ENCODE peak calls at places on chromosome 18, in six cellular contexts. One of them, this sample, is unnamed.

GRCh38 chr18:43705850-43706249 is 428.6 kb upstream of the SYT4 start:
- DNase-seq in AG10803: no peak
- DNase-seq in endothelial cell: no peak
- DNase-seq in prostate gland: no peak
- DNase-seq in H1: no peak
- DNase-seq in Peyer's patch: no peak
- DNase-seq in this sample: no peak

GRCh38 chr18:10245517-10246175 is 208.8 kb upstream of the APCDD1 start:
- DNase-seq in AG10803: no peak
- DNase-seq in Peyer's patch: no peak
- DNase-seq in prostate gland: no peak
- DNase-seq in H1: no peak
- DNase-seq in endothelial cell: no peak
- DNase-seq in this sample: no peak

GRCh38 chr18:74073957-74074356 is 73.7 kb downstream of the FBXO15 start:
- DNase-seq in AG10803: no peak
- DNase-seq in endothelial cell: no peak
- DNase-seq in prostate gland: no peak
- DNase-seq in H1: no peak
- DNase-seq in Peyer's patch: no peak
- DNase-seq in this sample: no peak

GRCh38 chr18:70235478-70235877 is 30.0 kb upstream of the RTTN start:
- DNase-seq in prostate gland: no peak
- DNase-seq in Peyer's patch: no peak
- DNase-seq in H1: no peak
- DNase-seq in AG10803: no peak
- DNase-seq in endothelial cell: no peak
- DNase-seq in this sample: no peak

GRCh38 chr18:69839989-69840388 is 107.7 kb downstream of the CD226 start:
- DNase-seq in H1: no peak
- DNase-seq in endothelial cell: no peak
- DNase-seq in AG10803: no peak
- DNase-seq in Peyer's patch: no peak
- DNase-seq in prostate gland: no peak
- DNase-seq in this sample: no peak

GRCh38 chr18:2657043-2657512 is 1.6 kb downstream of the SMCHD1 start:
- DNase-seq in H1: no peak
- DNase-seq in endothelial cell: no peak
- DNase-seq in prostate gland: no peak
- DNase-seq in AG10803: no peak
- DNase-seq in Peyer's patch: no peak
- DNase-seq in this sample: no peak

GRCh38 chr18:48940854-48941531 is 9.8 kb downstream of the SMAD7 start:
- DNase-seq in prostate gland: no peak
- DNase-seq in Peyer's patch: peak
- DNase-seq in H1: no peak
- DNase-seq in endothelial cell: peak
- DNase-seq in AG10803: no peak
- DNase-seq in this sample: no peak

GRCh38 chr18:73880387-73880786 is 267.2 kb downstream of the FBXO15 start:
- DNase-seq in prostate gland: no peak
- DNase-seq in AG10803: no peak
- DNase-seq in Peyer's patch: no peak
- DNase-seq in H1: no peak
- DNase-seq in endothelial cell: no peak
- DNase-seq in this sample: no peak

GRCh38 chr18:57198025-57198424 is 51.1 kb downstream of the BOD1L2 start:
- DNase-seq in prostate gland: no peak
- DNase-seq in H1: no peak
- DNase-seq in Peyer's patch: no peak
- DNase-seq in AG10803: no peak
- DNase-seq in endothelial cell: no peak
- DNase-seq in this sample: no peak

GRCh38 chr18:79584491-79585394 is 94.9 kb upstream of the CTDP1 start:
- DNase-seq in Peyer's patch: peak
- DNase-seq in endothelial cell: no peak
- DNase-seq in AG10803: no peak
- DNase-seq in H1: no peak
- DNase-seq in prostate gland: no peak
- DNase-seq in this sample: no peak

GRCh38 chr18:8858888-8859511 is 153.6 kb downstream of the MTCL1 start:
- DNase-seq in AG10803: peak
- DNase-seq in H1: no peak
- DNase-seq in prostate gland: no peak
- DNase-seq in endothelial cell: no peak
- DNase-seq in Peyer's patch: no peak
- DNase-seq in this sample: no peak

GRCh38 chr18:55351220-55351619 is 236.8 kb downstream of the TCF4 start:
- DNase-seq in prostate gland: no peak
- DNase-seq in Peyer's patch: no peak
- DNase-seq in endothelial cell: no peak
- DNase-seq in AG10803: peak
- DNase-seq in H1: no peak
- DNase-seq in this sample: no peak

GRCh38 chr18:24009651-24010333 is 4.8 kb upstream of the TTC39C start:
- DNase-seq in H1: no peak
- DNase-seq in Peyer's patch: peak
- DNase-seq in endothelial cell: no peak
- DNase-seq in prostate gland: no peak
- DNase-seq in AG10803: no peak
- DNase-seq in this sample: no peak

GRCh38 chr18:24790347-24790746 is 329.9 kb downstream of the HRH4 start:
- DNase-seq in AG10803: no peak
- DNase-seq in Peyer's patch: no peak
- DNase-seq in prostate gland: no peak
- DNase-seq in endothelial cell: no peak
- DNase-seq in H1: no peak
- DNase-seq in this sample: no peak

GRCh38 chr18:47574966-47575365 is 323.5 kb upstream of the SKOR2 start:
- DNase-seq in H1: no peak
- DNase-seq in endothelial cell: no peak
- DNase-seq in Peyer's patch: no peak
- DNase-seq in prostate gland: no peak
- DNase-seq in AG10803: no peak
- DNase-seq in this sample: no peak

GRCh38 chr18:79471048-79471447 is 75.3 kb downstream of the NFATC1 start:
- DNase-seq in Peyer's patch: no peak
- DNase-seq in AG10803: no peak
- DNase-seq in H1: no peak
- DNase-seq in endothelial cell: no peak
- DNase-seq in prostate gland: peak
- DNase-seq in this sample: peak

GRCh38 chr18:55069497-55069896 is 110.2 kb upstream of the CCDC68 start:
- DNase-seq in endothelial cell: no peak
- DNase-seq in AG10803: no peak
- DNase-seq in prostate gland: no peak
- DNase-seq in H1: no peak
- DNase-seq in Peyer's patch: no peak
- DNase-seq in this sample: no peak

GRCh38 chr18:28115149-28115550 is 61.8 kb downstream of the CDH2 start:
- DNase-seq in H1: no peak
- DNase-seq in Peyer's patch: no peak
- DNase-seq in prostate gland: no peak
- DNase-seq in AG10803: peak
- DNase-seq in endothelial cell: no peak
- DNase-seq in this sample: no peak

GRCh38 chr18:8607776-8608682 is 1.2 kb upstream of the RAB12 start:
- DNase-seq in H1: no peak
- DNase-seq in Peyer's patch: no peak
- DNase-seq in endothelial cell: no peak
- DNase-seq in prostate gland: no peak
- DNase-seq in AG10803: peak
- DNase-seq in this sample: no peak

GRCh38 chr18:70295633-70296188 is 6.9 kb downstream of the SOCS6 start:
- DNase-seq in H1: no peak
- DNase-seq in endothelial cell: no peak
- DNase-seq in Peyer's patch: no peak
- DNase-seq in prostate gland: no peak
- DNase-seq in AG10803: peak
- DNase-seq in this sample: no peak

GRCh38 chr18:36187138-36187825 is at the start of gene MOCOS:
- DNase-seq in endothelial cell: peak
- DNase-seq in H1: no peak
- DNase-seq in Peyer's patch: peak
- DNase-seq in prostate gland: peak
- DNase-seq in AG10803: peak
- DNase-seq in this sample: peak

GRCh38 chr18:40874233-40874632 is 1080.8 kb upstream of the PIK3C3 start:
- DNase-seq in prostate gland: no peak
- DNase-seq in Peyer's patch: no peak
- DNase-seq in H1: no peak
- DNase-seq in AG10803: peak
- DNase-seq in endothelial cell: no peak
- DNase-seq in this sample: no peak

GRCh38 chr18:3885209-3885792 is 435.3 kb downstream of the TGIF1 start:
- DNase-seq in H1: no peak
- DNase-seq in prostate gland: no peak
- DNase-seq in Peyer's patch: no peak
- DNase-seq in AG10803: no peak
- DNase-seq in endothelial cell: no peak
- DNase-seq in this sample: no peak
- TF ChIP-seq CTCF in H1: peak
- TF ChIP-seq CTCF in prostate gland: no peak
- TF ChIP-seq CTCF in Peyer's patch: peak
- TF ChIP-seq CTCF in AG10803: peak
- TF ChIP-seq CTCF in endothelial cell: peak
- TF ChIP-seq CTCF in this sample: peak

DNA sequence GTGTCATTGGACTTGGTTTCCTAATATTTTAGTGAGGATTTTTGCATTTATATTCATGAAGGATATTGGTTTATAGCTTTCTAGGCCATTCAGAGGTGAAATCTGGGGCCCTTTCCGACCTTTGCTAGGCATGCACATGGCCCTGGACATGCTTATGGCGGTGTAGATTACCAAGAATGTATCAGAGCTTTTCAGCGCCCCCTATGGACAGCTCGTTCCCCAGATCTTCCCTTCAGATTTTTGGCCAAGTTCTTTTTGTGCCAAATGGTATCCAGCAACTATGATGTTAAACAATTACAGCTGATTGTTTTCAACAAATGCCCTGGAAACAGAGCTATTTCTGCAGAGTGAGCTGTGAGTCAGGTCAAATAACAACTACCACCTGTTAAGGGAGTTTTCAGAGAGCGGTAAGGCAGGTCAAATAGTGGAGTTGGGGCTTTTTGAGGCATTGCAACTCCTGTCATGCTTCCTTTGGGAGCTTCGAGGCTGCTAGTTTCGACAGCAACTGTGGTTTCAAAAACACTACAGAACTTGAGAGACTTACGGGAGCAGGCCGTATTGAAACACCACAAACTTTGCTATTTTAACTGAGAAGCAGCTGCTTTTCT is 188.3 kb downstream of the ZNF516 start:
- DNase-seq in AG10803: no peak
- DNase-seq in H1: no peak
- DNase-seq in endothelial cell: no peak
- DNase-seq in prostate gland: no peak
- DNase-seq in Peyer's patch: no peak
- DNase-seq in this sample: no peak
- TF ChIP-seq CTCF in AG10803: no peak
- TF ChIP-seq CTCF in H1: peak
- TF ChIP-seq CTCF in endothelial cell: peak
- TF ChIP-seq CTCF in prostate gland: no peak
- TF ChIP-seq CTCF in Peyer's patch: no peak
- TF ChIP-seq CTCF in this sample: peak

DNA sequence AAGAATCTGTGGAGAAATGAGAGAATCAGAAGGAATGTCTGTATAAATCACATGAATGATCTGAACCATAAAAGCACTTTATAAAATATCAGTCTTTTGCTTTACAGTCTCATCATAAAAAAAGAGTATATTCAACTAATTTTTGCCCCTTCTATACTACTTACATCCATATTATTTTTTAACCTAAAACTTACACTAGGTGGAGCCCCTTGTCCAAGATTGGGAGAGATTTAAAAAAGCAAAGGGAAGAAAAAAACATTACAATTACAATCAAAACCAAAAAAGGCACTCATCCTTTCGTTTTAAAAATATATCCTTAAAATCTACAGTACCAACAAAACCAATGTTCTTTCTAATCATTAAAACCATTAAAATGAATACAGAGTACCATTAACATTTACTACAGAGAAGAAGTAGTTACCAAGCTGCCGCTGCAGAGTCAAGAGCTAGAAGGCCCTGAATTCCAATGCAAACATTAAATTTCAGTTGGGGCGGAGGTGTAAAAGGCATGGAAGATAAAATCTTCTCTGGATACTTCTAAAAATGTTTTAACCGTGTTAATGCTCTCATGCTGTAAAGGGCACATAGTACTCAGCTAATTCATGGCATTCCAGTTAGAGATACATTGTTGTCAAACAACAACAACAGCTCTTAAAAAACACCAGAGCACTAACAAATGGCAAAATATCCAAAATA is 56.7 kb upstream of the EPB41L3 start:
- DNase-seq in endothelial cell: no peak
- DNase-seq in AG10803: peak
- DNase-seq in prostate gland: no peak
- DNase-seq in H1: no peak
- DNase-seq in Peyer's patch: no peak
- DNase-seq in this sample: peak
- TF ChIP-seq CTCF in endothelial cell: peak
- TF ChIP-seq CTCF in AG10803: peak
- TF ChIP-seq CTCF in prostate gland: peak
- TF ChIP-seq CTCF in H1: peak
- TF ChIP-seq CTCF in Peyer's patch: peak
- TF ChIP-seq CTCF in this sample: peak

GRCh38 chr18:22559414-22560282 is 141.9 kb upstream of the CTAGE1 start:
- DNase-seq in H1: no peak
- DNase-seq in prostate gland: peak
- DNase-seq in endothelial cell: peak
- DNase-seq in AG10803: peak
- DNase-seq in Peyer's patch: peak
- DNase-seq in this sample: no peak
- TF ChIP-seq CTCF in H1: no peak
- TF ChIP-seq CTCF in prostate gland: peak
- TF ChIP-seq CTCF in endothelial cell: peak
- TF ChIP-seq CTCF in AG10803: peak
- TF ChIP-seq CTCF in Peyer's patch: peak
- TF ChIP-seq CTCF in this sample: no peak

DNA sequence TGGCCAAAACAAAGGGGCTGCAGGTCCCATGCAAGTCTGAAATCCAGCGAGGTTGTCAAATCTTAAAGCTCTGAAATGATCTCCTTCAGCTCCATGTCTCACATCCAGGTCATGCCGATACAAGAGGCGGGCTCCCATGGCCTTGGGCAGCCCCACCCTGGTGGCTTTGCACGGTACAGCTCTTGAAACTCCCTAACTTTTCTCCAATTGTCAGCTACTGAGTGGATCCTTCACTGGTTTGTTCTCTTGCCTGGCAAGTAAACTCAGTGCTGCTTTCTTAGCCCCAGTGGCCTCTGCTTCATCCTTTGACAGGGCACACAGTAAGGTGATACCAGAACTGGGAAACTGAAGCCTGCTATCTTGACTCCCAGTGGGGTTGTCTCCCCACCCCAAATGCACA is 26.3 kb downstream of the SERPINB13 start:
- DNase-seq in endothelial cell: no peak
- DNase-seq in Peyer's patch: no peak
- DNase-seq in AG10803: no peak
- DNase-seq in H1: no peak
- DNase-seq in prostate gland: no peak
- DNase-seq in this sample: no peak
- TF ChIP-seq CTCF in endothelial cell: no peak
- TF ChIP-seq CTCF in Peyer's patch: no peak
- TF ChIP-seq CTCF in AG10803: no peak
- TF ChIP-seq CTCF in H1: no peak
- TF ChIP-seq CTCF in prostate gland: no peak
- TF ChIP-seq CTCF in this sample: no peak

GRCh38 chr18:12377556-12378553 is 828 bp upstream of the AFG3L2 start:
- DNase-seq in endothelial cell: no peak
- DNase-seq in prostate gland: no peak
- DNase-seq in AG10803: no peak
- DNase-seq in H1: no peak
- DNase-seq in Peyer's patch: peak
- DNase-seq in this sample: no peak
- TF ChIP-seq CTCF in endothelial cell: peak
- TF ChIP-seq CTCF in prostate gland: no peak
- TF ChIP-seq CTCF in AG10803: peak
- TF ChIP-seq CTCF in H1: peak
- TF ChIP-seq CTCF in Peyer's patch: peak
- TF ChIP-seq CTCF in this sample: no peak